ENCODE peak calls at places on chromosomes 6 and 20, in eight cellular contexts. S is mammary epithelial cell, V is colonic mucosa, M is A673, X is heart left ventricle, Y is neural progenitor cell, K is coronary artery, E is IMR-90. G is an unnamed sample.

GRCh38 chr6:154933181-154933827 is 61.8 kb upstream of the TIAM2 start:
- DNase-seq in M (no peak), V (no peak), K (peak), Y (no peak), E (peak), S (no peak), X (no peak), G (no peak)

GRCh38 chr6:1917628-1918371 is 308.1 kb downstream of the FOXC1 start:
- DNase-seq in E (peak), X (no peak), M (no peak), K (no peak), S (peak), Y (no peak), V (no peak), G (no peak)

GRCh38 chr6:131657630-131658111 is 20.6 kb downstream of the ENPP3 start:
- DNase-seq in X (no peak), V (no peak), M (no peak), K (no peak), S (peak), E (peak), Y (no peak), G (no peak)

GRCh38 chr6:130600880-130601341 is 226.3 kb upstream of the SMLR1 start:
- DNase-seq in M (peak), K (no peak), S (peak), X (no peak), V (no peak), Y (no peak), E (peak), G (no peak)

GRCh38 chr6:145508107-145508506 is 227.2 kb downstream of the EPM2A start:
- DNase-seq in E (no peak), K (no peak), X (no peak), V (no peak), Y (no peak), M (peak), S (peak), G (no peak)

GRCh38 chr20:38114353-38114791 is 50.7 kb downstream of the TGM2 start:
- DNase-seq in X (no peak), S (no peak), E (peak), Y (no peak), M (no peak), V (no peak), K (no peak), G (peak)

GRCh38 chr20:23232219-23232581 is 118.4 kb upstream of the NXT1 start:
- DNase-seq in M (no peak), X (no peak), K (no peak), S (no peak), Y (no peak), V (no peak), E (no peak), G (no peak)

GRCh38 chr6:90892271-90892670 is 305.4 kb upstream of the MAP3K7 start:
- DNase-seq in S (no peak), E (no peak), V (no peak), M (peak), X (no peak), Y (no peak), K (no peak), G (no peak)

GRCh38 chr6:142356271-142356938 is 54.6 kb downstream of the ADGRG6 start:
- DNase-seq in V (no peak), S (peak), M (no peak), K (no peak), E (peak), Y (no peak), X (no peak), G (no peak)

GRCh38 chr6:66226099-66226498 is 519.1 kb upstream of the EYS start:
- DNase-seq in M (peak), K (no peak), V (no peak), E (no peak), Y (no peak), S (no peak), X (no peak), G (no peak)

GRCh38 chr6:1509241-1509640 is 100.5 kb upstream of the FOXC1 start:
- DNase-seq in V (no peak), Y (no peak), M (no peak), E (no peak), X (no peak), K (no peak), S (no peak), G (no peak)

GRCh38 chr20:31968299-31969126 is 562 bp downstream of the XKR7 start:
- DNase-seq in V (peak), S (peak), E (peak), M (peak), Y (peak), K (no peak), X (peak), G (peak)

GRCh38 chr6:142153230-142153629 is 6.2 kb downstream of the VTA1 start:
- DNase-seq in V (no peak), E (no peak), X (no peak), K (no peak), M (no peak), Y (no peak), S (no peak), G (no peak)

GRCh38 chr6:5294392-5295211 is 33.3 kb downstream of the FARS2 start:
- DNase-seq in Y (no peak), K (no peak), M (no peak), X (no peak), E (no peak), S (no peak), V (no peak), G (no peak)

GRCh38 chr20:48959902-48960550 is 38.5 kb downstream of the ARFGEF2 start:
- DNase-seq in E (peak), Y (no peak), S (peak), K (no peak), M (no peak), V (no peak), X (no peak), G (no peak)

GRCh38 chr6:35454843-35455110 is 2.6 kb downstream of the FANCE start:
- DNase-seq in X (no peak), S (no peak), Y (no peak), M (no peak), K (no peak), E (no peak), V (no peak), G (no peak)

GRCh38 chr6:39543117-39543516 is 182.1 kb downstream of the KIF6 start:
- DNase-seq in K (peak), E (no peak), V (no peak), X (peak), Y (no peak), M (no peak), S (no peak), G (no peak)

GRCh38 chr20:17716331-17716730 is 16.6 kb downstream of the BANF2 start:
- DNase-seq in S (no peak), M (no peak), V (no peak), K (no peak), E (no peak), X (no peak), Y (no peak), G (no peak)

GRCh38 chr20:20731945-20732296 is 19.5 kb upstream of the RALGAPA2 start:
- DNase-seq in X (no peak), E (no peak), K (no peak), V (no peak), S (peak), Y (no peak), M (no peak), G (no peak)

GRCh38 chr6:149488815-149489214 is 4.0 kb upstream of the ZC3H12D start:
- DNase-seq in V (peak), K (no peak), M (no peak), Y (no peak), E (no peak), X (no peak), S (no peak), G (no peak)

GRCh38 chr6:84691978-84692623 is 72.3 kb downstream of the TBX18 start:
- DNase-seq in E (no peak), M (no peak), X (no peak), Y (no peak), K (no peak), V (no peak), S (no peak), G (no peak)

GRCh38 chr20:31566658-31567379 is 38.3 kb upstream of the ID1 start:
- DNase-seq in K (no peak), Y (no peak), X (no peak), M (no peak), S (peak), V (no peak), E (no peak), G (no peak)

GRCh38 chr6:16712250-16712930 is 48.9 kb downstream of the ATXN1 start:
- DNase-seq in S (no peak), X (no peak), E (no peak), M (peak), Y (no peak), K (no peak), V (no peak), G (no peak)

DNA sequence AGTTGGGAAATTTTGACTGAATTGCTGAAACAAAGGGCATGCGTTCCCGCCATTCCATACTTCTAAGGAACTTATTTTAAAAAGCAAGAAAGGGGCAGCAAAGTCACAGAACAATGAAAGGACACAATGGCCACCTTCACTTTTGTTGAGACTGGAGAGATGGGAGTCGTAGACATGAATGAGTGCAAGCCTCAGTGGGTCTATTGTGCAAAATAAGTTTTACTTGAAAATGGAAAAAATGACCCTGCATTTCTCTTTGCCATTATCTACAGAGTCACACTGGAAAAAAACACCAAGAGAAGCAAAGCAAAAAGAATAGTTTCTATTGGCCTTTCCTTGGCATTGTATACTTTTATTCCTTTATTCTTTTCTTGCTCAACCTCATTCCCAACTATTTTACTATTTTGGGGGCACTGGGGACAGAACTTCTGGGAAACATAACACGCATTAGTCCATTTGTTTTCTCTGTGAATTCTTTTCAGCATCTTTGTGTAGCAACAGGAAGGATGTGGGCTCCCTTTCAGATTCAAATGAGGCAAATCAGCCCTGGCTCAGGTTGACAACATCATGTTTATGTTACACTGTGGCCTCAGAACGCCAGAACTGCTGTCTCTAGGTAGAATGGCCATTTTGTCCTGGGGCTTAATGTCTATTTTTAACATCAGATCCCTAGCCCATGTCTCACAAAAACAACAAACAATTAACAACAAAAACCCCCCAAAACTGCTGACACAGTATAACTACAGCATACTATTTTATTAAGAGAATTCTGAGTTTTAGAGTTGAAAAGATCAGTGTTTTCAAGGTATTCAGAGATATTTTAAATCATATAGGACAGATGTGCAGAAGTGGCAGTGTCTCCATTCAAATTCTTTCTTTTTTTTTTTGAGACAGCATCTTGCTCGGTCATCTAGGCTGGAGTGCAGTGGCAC is 122.2 kb downstream of the FYN start:
- DNase-seq in M (no peak), Y (peak), X (no peak), S (no peak), E (peak), K (no peak), V (no peak), G (no peak)
- H3K27ac ChIP-seq in M (no peak), Y (no peak), X (peak), S (no peak), E (no peak), K (no peak), V (peak), G (no peak)

DNA sequence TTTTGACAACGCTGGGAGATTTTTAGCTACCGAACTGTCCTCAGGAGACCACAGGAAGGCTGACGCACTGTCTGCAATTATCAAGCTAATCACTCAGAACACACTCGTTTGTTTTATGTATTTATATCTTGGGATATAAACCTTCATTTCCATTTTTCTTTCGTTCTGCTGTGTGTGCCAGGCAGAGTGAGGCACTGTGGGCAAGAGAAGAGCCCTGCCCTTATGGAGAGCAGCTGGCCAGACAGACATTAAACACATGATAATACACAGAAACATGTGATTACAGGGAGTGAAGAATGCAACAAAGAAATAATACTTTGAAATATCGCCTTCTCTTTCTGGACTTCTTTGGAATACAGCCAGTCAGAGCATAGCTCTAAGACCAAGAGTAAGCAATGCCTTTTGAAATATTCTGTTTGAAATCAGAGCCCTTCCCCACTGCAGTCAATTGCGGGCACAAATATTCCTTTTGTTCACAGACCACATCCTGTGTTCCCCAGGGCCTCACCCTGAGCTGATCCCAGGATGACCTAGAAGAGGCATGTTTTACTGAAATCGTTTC is 96.8 kb downstream of the ANKRD60 start:
- DNase-seq in X (no peak), K (no peak), S (peak), E (peak), M (no peak), Y (no peak), V (no peak), G (no peak)
- TF ChIP-seq CTCF in X (no peak), K (no peak), S (no peak), E (no peak), M (no peak), Y (no peak), V (no peak), G (no peak)

GRCh38 chr6:134908906-134909516 is 40.9 kb downstream of the ALDH8A1 start:
- DNase-seq in V (peak), M (peak), Y (no peak), X (peak), S (peak), E (peak), K (peak), G (peak)
- H3K4me3 ChIP-seq in V (no peak), M (no peak), Y (no peak), X (no peak), S (no peak), E (peak), K (peak), G (no peak)

DNA sequence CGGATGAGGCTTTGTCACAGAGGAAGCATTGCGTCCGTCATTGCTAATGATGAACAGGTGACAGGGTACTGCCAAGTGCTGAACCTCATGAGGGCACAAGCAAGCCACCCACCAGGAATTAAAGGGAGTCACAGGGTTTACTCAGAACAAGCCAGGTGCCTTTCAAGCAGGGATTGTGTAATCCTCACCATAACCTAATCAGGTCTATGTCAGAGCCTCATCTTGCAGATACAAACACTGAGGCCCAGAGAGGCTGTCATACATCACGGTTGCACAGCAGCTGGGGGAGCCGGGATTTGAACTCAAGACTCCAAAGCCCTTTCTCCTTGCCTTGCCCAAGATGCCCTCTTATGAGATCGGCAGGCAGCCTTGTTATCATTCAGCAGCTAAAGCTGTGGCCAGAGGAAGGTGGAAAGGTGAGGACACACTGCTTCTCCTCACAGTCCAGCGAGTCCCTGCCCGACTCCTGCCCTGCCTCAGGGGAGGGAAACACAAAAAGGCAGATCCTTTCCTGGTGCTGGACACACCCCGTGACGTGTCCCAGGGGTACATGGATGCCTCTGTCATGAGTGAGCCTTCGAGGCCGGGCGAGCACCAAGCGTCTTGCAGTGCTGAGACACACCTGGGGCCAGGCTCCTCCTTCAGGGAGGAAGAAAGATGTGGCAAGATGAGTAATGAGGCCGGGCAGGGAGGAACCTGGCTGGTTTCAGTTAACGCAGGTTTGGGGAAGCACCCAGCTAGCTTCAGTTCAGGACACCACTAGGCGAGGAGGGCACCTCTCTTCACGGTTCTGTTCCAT is 214.9 kb downstream of the LY86 start:
- DNase-seq in K (no peak), S (peak), Y (no peak), X (no peak), E (no peak), M (no peak), V (peak), G (no peak)
- H3K27ac ChIP-seq in K (no peak), S (peak), Y (no peak), X (no peak), E (no peak), M (no peak), V (no peak), G (no peak)

GRCh38 chr6:33702345-33702977 is 9.0 kb downstream of the UQCC2 start:
- DNase-seq in V (no peak), S (peak), Y (peak), X (no peak), M (peak), K (no peak), E (peak), G (peak)
- TF ChIP-seq CTCF in V (no peak), S (peak), Y (peak), X (no peak), M (peak), K (no peak), E (peak), G (peak)

GRCh38 chr20:47527004-47527800 is 25.5 kb downstream of the NCOA3 start:
- DNase-seq in X (no peak), E (no peak), M (no peak), V (no peak), K (no peak), S (no peak), Y (no peak), G (no peak)

GRCh38 chr20:47533518-47534062 is 31.9 kb downstream of the NCOA3 start:
- DNase-seq in M (no peak), K (no peak), S (no peak), Y (no peak), V (no peak), E (no peak), X (no peak), G (no peak)

GRCh38 chr20:47532002-47532401 is 30.3 kb downstream of the NCOA3 start:
- DNase-seq in K (no peak), S (no peak), V (no peak), M (no peak), E (no peak), X (no peak), Y (no peak), G (no peak)

GRCh38 chr20:47531468-47531867 is 29.8 kb downstream of the NCOA3 start:
- DNase-seq in K (no peak), V (no peak), X (no peak), E (no peak), Y (no peak), S (no peak), M (no peak), G (no peak)

DNA sequence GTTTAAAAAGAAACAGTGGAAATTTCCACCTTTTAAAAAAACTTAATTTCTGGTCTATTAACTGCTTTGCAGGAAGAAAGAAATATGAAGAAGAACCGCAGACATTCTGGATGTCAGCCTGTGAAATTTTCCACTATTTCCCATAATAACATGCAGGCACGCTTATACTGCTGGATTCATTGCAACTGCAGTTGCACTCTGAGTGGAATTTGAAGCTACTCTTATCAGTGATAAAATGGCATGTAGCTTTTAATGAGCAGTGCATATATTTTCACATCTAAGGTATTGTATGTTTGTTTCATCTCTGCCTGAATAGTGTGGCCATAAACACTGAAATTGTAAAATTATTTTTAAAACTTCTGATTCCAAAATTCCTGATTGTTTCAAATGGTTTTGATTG is 28.2 kb downstream of the NCOA3 start:
- DNase-seq in E (peak), M (no peak), V (no peak), X (no peak), K (no peak), S (no peak), Y (no peak), G (no peak)
- H3K4me3 ChIP-seq in E (no peak), M (no peak), V (no peak), X (no peak), K (no peak), S (no peak), Y (no peak), G (no peak)

DNA sequence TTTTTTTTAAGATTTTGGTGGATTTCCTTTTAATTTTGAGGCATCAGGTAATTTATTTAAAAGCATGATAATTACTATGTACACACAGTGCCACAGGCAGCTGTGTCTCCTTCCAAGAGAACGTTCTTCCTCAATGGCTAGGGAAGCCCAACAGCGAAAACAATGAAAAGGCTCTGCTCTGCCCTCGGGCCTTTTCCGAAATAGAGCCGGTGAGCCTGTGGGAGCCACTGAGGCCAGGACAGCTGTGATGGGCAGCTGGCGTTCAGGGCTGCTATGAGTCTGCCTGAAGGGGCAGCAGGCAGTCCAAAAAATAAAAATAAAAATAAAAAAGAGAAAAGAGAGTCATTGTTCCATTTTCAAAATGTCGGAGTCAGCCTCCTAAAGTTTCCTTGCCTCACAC is 443.8 kb downstream of the KIF16B start:
- DNase-seq in Y (no peak), E (no peak), V (no peak), M (no peak), K (no peak), X (no peak), S (no peak), G (no peak)
- H3K27ac ChIP-seq in Y (no peak), E (no peak), V (no peak), M (no peak), K (no peak), X (no peak), S (no peak), G (no peak)

DNA sequence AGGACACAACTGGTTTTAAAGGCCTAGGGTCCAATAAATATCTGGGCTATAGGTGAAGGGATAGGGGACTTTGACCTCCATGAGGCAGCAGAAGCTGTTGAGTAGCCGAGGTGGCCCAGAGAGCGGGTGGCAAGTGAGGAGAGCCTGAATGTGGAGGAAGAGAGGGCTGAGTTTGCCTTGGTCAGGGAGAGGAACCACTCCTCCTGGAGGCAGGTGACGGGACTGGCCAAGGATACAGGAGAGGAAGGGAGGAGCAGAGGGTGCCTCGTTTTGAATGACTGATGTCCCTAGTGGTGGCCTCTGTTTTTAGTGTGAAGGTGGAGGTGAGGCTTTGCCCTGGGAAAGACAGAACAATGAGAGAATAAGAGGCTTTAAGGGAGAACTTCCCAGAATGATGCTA is 19.1 kb upstream of the AAR2 start:
- DNase-seq in X (no peak), V (no peak), E (no peak), K (no peak), S (no peak), M (no peak), Y (peak), G (no peak)
- TF ChIP-seq CTCF in X (no peak), V (no peak), E (no peak), K (no peak), S (no peak), M (no peak), Y (peak), G (no peak)

G was measured in testis.